ENCODE peak calls at places on chromosomes 13 and 19, in five cellular contexts. N is ovary, F is thyroid gland, U is body of pancreas, B is uterus. S is an unnamed sample.
A peak's percentile ranks its signal among the peaks of the same experiment; 100 is the strongest.

GRCh38 chr19:56765107-56765506 is 75.4 kb downstream of the PEG3 start:
- DNase-seq in N (peak; percentile 72), B (peak; percentile 65), U (peak; percentile 59), F (peak; percentile 65), S (peak; percentile 79)

GRCh38 chr19:56217039-56217949 is 15.2 kb downstream of the ZSCAN5C start:
- DNase-seq in B (no peak), F (peak; percentile 28), N (no peak), U (peak; percentile 13), S (peak; percentile 21)

GRCh38 chr19:51203941-51204720 is 20.7 kb upstream of the CD33 start:
- DNase-seq in N (no peak), U (no peak), F (peak; percentile 59), B (no peak), S (no peak)

GRCh38 chr13:107864543-107865460 is 350.5 kb downstream of the LIG4 start:
- DNase-seq in N (no peak), B (no peak), F (peak; percentile 26), U (peak; percentile 23), S (no peak)

GRCh38 chr13:23858586-23858985 is 30.6 kb downstream of the MIPEP start:
- DNase-seq in N (no peak), U (no peak), B (no peak), F (no peak), S (no peak)

GRCh38 chr19:7560271-7560670 is 24.8 kb downstream of the PNPLA6 start:
- DNase-seq in F (no peak), N (no peak), U (no peak), B (no peak), S (no peak)

GRCh38 chr13:75486654-75487053 is 4.7 kb upstream of the TBC1D4 start:
- DNase-seq in U (no peak), N (no peak), F (no peak), B (no peak), S (no peak)

GRCh38 chr13:75621147-75621546 is 15.0 kb upstream of the LMO7 start:
- DNase-seq in U (no peak), N (no peak), F (no peak), B (no peak), S (no peak)

GRCh38 chr13:43368003-43368402 is 344.6 kb downstream of the DNAJC15 start:
- DNase-seq in B (no peak), U (no peak), F (no peak), N (no peak), S (no peak)

GRCh38 chr19:54432144-54432738 is 16.8 kb upstream of the LENG8 start:
- DNase-seq in U (no peak), F (no peak), N (no peak), B (no peak), S (no peak)

GRCh38 chr19:22882797-22883196 is 50.7 kb downstream of the ZNF723 start:
- DNase-seq in B (no peak), F (no peak), N (no peak), U (no peak), S (no peak)

GRCh38 chr19:32291876-32292275 is 53.5 kb upstream of the ZNF507 start:
- DNase-seq in B (no peak), U (no peak), N (no peak), F (no peak), S (no peak)

GRCh38 chr19:19474950-19475781 is 40.2 kb downstream of the TSSK6 start:
- DNase-seq in U (no peak), B (no peak), N (peak; percentile 50), F (no peak), S (peak; percentile 82)

GRCh38 chr13:98839826-98840769 is 87.6 kb upstream of the SLC15A1 start:
- DNase-seq in F (peak; percentile 69), B (peak; percentile 31), U (peak; percentile 71), N (peak; percentile 29), S (peak; percentile 81)

GRCh38 chr13:23695711-23696512 is 125.7 kb downstream of the TNFRSF19 start:
- DNase-seq in F (peak; percentile 15), N (no peak), U (no peak), B (no peak), S (no peak)

GRCh38 chr19:1855828-1856255 is 7.5 kb downstream of the KLF16 start:
- DNase-seq in B (no peak), N (no peak), F (no peak), U (no peak), S (no peak)

GRCh38 chr19:1854032-1854541 is 5.8 kb upstream of the REXO1 start:
- DNase-seq in U (no peak), B (no peak), N (no peak), F (no peak), S (no peak)

GRCh38 chr19:1856345-1856697 is 7.1 kb downstream of the KLF16 start:
- DNase-seq in B (no peak), F (no peak), U (no peak), N (no peak), S (no peak)

GRCh38 chr19:1854542-1855039 is 6.3 kb upstream of the REXO1 start:
- DNase-seq in F (no peak), B (no peak), N (no peak), U (no peak), S (peak; percentile 84)

DNA sequence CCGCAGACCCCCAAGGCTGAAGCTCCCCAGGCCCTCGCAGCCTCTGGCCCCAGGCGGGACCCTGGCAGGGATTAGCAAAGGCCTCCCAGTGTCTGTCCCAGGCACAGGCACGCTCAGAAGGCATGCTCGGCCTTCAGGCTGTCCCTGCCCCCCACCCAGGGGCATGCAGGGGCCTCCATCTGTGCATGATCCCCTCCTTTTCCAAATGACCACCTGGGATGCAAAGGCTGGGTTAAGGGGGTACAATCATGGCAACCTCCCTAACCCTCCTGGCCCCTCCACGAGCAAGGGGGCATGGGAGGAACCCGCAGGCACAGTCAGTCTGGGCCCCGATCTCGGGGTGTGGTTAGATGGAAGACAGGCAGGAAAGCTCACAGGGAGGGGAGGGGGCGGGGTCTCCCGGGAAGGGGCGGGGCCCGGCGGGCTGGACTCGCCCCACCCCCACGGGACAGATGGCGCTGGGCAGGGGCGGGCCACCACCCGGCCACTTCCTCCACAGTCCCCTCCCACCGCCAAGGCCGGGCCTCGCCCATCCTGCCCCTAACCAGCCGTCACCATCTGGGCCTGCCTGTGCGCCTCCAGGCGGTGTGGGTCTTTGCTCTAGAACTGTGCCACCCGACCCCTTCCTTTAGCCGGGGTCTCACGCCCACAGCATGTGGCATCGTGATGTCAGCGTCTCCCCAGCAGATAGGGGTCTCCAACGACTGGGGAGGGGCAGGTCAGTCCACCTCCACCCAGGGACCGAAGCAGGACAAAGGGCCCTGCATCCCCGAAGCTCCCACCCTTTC is 7.0 kb upstream of the REXO1 start:
- DNase-seq in N (no peak), U (peak; percentile 81), B (peak; percentile 66), F (peak; percentile 62), S (peak; percentile 97)
- H3K27ac ChIP-seq in N (no peak overlapping the region), U (peak overlapping the region; percentile 88), B (peak overlapping the region; percentile 70), F (peak overlapping the region; percentile 78), S (peak overlapping the region; percentile 87)

GRCh38 chr19:16447015-16447384 is 24.8 kb downstream of the EPS15L1 start:
- DNase-seq in B (peak; percentile 76), F (peak; percentile 83), N (peak; percentile 84), U (peak; percentile 66), S (peak; percentile 83)
- H3K4me1 ChIP-seq in B (peaks cover 5% of the 10 kb centered on the region), F (peaks cover 39% of the 10 kb centered on the region), N (peaks cover 15% of the 10 kb centered on the region), U (peaks cover 34% of the 10 kb centered on the region), S (peaks cover 57% of the 10 kb centered on the region)

DNA sequence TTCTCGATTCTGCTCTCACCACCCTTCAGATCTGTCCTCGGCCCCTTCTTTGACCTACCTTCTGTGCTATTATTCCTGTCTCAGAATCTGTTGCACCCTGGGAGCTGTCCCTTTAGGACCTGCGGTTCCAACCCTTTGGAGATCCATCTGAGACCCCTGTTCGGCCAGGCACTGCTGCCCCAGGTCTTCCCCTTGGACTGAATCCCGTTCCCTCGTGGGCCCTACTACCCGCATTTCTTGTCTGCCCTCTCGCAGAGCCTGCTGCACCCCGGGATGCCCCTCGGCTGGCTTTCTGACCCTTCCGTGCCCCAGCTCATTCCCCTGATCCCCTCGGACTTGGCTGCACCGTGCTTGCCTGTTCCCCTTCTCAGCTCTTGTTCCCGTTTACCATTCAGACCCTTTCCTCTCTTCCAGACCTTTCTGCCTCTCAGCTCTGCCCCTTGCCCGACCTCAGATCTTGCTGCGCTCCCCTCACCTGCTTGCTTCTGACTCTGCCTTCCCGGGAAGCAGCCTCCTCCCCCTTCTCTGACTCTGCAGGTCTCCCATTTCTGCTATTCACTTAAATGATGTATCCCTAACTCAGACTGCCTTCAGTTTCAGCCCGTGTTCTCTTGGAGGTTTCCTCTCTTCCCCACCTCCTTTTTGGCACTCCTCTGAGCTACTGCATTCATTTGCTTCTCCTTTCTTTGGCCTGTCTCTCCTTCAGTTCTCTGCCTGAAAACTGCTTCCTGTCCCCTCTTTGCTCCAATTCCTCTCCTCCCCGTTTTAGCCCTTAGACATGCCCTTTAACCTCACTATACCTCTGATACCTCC is 1.1 kb downstream of the ARHGAP35 start:
- DNase-seq in U (peak; percentile 45), N (no peak), F (peak; percentile 29), B (peak; percentile 25), S (peak; percentile 39)
- TF ChIP-seq POLR2A in U (peak; percentile 27), N (no peak), F (no peak), B (no peak), S (no peak)

GRCh38 chr19:10421240-10421948 is 1.1 kb downstream of the PDE4A start:
- DNase-seq in F (no peak), B (no peak), U (no peak), N (no peak), S (no peak)
- H3K27ac ChIP-seq in F (no peak overlapping the region), B (no peak overlapping the region), U (no peak overlapping the region), N (no peak overlapping the region), S (no peak overlapping the region)

DNA sequence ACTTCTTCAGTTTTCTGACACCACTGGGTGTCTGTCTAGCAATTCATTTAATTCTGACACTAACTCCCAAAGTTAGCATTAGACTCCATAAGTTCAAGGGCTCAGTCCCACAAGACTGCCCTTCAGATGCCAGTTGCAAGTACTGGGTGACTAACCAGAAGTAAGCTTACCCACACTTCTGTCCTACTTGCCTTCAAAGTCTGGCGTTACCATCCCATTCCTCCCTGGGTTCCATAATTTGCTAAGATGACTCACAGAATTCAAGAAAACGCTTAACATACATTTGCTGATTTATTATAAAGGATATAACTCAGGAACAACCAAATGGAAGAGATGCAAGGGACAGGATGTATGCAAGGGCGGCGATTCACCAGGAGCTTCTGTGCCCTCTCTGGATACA is 45.5 kb upstream of the NPAS1 start:
- DNase-seq in F (no peak), B (no peak), U (no peak), N (no peak), S (no peak)
- H3K4me1 ChIP-seq in F (peaks cover 48% of the 10 kb centered on the region), B (peaks cover 19% of the 10 kb centered on the region), U (peaks cover 39% of the 10 kb centered on the region), N (peaks cover 24% of the 10 kb centered on the region), S (peaks cover 35% of the 10 kb centered on the region)

GRCh38 chr19:5693195-5694166 is 3.4 kb downstream of the RPL36 start:
- DNase-seq in F (no peak), U (no peak), N (peak; percentile 18), B (no peak), S (no peak)
- TF ChIP-seq POLR2A in F (no peak), U (no peak), N (no peak), B (no peak), S (no peak)

S was measured in adrenal gland.